ENCODE peak calls at places on chromosome 1, in four cellular contexts. V, Z, E and X are unnamed samples.

GRCh38 chr1:38586993-38587646 is 272.5 kb downstream of the RRAGC start:
- DNase-seq in Z (no peak), E (peak; percentile 46), V (peak; percentile 23), X (peak; percentile 35)

GRCh38 chr1:160951443-160952128 is 3.0 kb downstream of the ITLN2 start:
- DNase-seq in V (peak; percentile 40), E (peak; percentile 82), Z (no peak), X (peak; percentile 61)

GRCh38 chr1:147892731-147893214 is 9.8 kb upstream of the GJA8 start:
- DNase-seq in Z (no peak), V (no peak), E (no peak), X (no peak)

GRCh38 chr1:170340259-170340658 is 191.7 kb upstream of the GORAB start:
- DNase-seq in Z (no peak), E (no peak), V (no peak), X (no peak)

GRCh38 chr1:95547000-95547399 is 313.0 kb downstream of the RWDD3 start:
- DNase-seq in E (no peak), Z (no peak), V (no peak), X (no peak)

GRCh38 chr1:31789259-31790065 is 25.3 kb upstream of the ADGRB2 start:
- DNase-seq in E (peak; percentile 98), Z (peak; percentile 98), V (peak; percentile 96), X (peak; percentile 86)

GRCh38 chr1:23664837-23665795 is 26.5 kb upstream of the RPL11 start:
- DNase-seq in E (no peak), V (no peak), Z (no peak), X (no peak)

GRCh38 chr1:9703681-9704080 is 52.1 kb downstream of the PIK3CD start:
- DNase-seq in V (no peak), E (no peak), Z (no peak), X (no peak)

GRCh38 chr1:2981981-2982614 is 39.2 kb upstream of the ACTRT2 start:
- DNase-seq in E (peak; percentile 8), Z (peak; percentile 49), V (peak; percentile 6), X (no peak)

GRCh38 chr1:151005729-151006330 is 872 bp downstream of the MINDY1 start:
- DNase-seq in V (no peak), E (no peak), Z (no peak), X (no peak)

GRCh38 chr1:6770727-6771567 is 14.3 kb upstream of the CAMTA1 start:
- DNase-seq in Z (no peak), V (no peak), E (no peak), X (no peak)

GRCh38 chr1:37410815-37411214 is 63.6 kb upstream of the ZC3H12A start:
- DNase-seq in V (no peak), E (no peak), Z (no peak), X (no peak)

GRCh38 chr1:232507571-232507970 is 122.4 kb downstream of the SIPA1L2 start:
- DNase-seq in E (no peak), V (no peak), Z (no peak), X (no peak)

GRCh38 chr1:226309398-226310122 is 596 bp upstream of the LIN9 start:
- DNase-seq in Z (peak; percentile 81), E (no peak), V (peak; percentile 20), X (no peak)

GRCh38 chr1:234656981-234657651 is 47.1 kb upstream of the IRF2BP2 start:
- DNase-seq in E (no peak), Z (no peak), V (no peak), X (no peak)
- H3K9me3 ChIP-seq in E (no peaks in the 10 kb centered on the region), Z (no peaks in the 10 kb centered on the region), V (no peaks in the 10 kb centered on the region), X (no peaks in the 10 kb centered on the region)

DNA sequence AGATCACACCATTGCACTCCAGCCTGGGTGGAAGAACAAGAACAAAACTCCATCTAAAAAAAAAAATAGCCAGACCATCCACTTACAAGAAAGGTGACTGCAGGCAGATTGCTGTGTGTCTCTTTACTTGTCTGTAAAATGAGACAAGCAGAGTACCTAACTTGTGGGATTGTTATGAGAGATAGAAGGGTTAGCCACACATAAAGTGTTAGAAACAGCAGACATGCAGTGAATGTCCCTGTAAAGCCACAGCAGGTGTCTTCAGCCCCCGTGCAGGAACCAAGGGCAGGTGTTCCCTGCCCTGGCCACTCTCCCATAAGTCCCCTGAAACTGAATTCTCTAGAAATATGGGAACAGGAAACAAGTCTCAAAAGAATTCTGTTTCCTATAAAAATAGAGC is 40.8 kb upstream of the EFHD2 start:
- DNase-seq in Z (no peak), E (no peak), V (no peak), X (no peak)
- H3K9me3 ChIP-seq in Z (no peaks in the 10 kb centered on the region), E (no peaks in the 10 kb centered on the region), V (no peaks in the 10 kb centered on the region), X (no peaks in the 10 kb centered on the region)

GRCh38 chr1:49098866-49099265 is 322.2 kb upstream of the BEND5 start:
- DNase-seq in Z (no peak), V (no peak), E (no peak), X (no peak)

GRCh38 chr1:49104575-49104974 is 327.9 kb upstream of the BEND5 start:
- DNase-seq in V (no peak), Z (no peak), E (peak; percentile 27), X (no peak)

GRCh38 chr1:49106438-49106837 is 329.7 kb upstream of the BEND5 start:
- DNase-seq in Z (no peak), V (no peak), E (no peak), X (no peak)

DNA sequence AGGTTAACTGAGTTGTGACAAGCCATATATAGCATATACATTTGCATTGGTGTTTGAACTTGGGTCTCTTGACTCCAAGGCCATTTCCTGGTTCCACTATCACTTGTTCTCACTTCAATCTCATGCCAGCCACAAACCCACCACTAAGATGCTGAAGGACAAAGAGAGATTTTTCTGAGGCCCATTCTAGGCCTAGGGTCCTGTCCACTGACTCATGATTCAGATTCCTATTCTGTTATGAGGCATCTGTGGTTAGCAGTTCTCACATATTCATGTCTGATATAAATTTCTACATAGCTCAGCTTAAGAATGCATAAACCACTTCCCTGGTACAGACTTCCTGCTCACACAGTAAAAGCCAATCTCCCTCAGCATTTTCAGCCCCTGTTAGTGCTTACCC is 326.1 kb upstream of the BEND5 start:
- DNase-seq in V (no peak), E (no peak), Z (no peak), X (no peak)
- H3K9me3 ChIP-seq in V (no peaks in the 10 kb centered on the region), E (no peaks in the 10 kb centered on the region), Z (no peaks in the 10 kb centered on the region), X (no peaks in the 10 kb centered on the region)

DNA sequence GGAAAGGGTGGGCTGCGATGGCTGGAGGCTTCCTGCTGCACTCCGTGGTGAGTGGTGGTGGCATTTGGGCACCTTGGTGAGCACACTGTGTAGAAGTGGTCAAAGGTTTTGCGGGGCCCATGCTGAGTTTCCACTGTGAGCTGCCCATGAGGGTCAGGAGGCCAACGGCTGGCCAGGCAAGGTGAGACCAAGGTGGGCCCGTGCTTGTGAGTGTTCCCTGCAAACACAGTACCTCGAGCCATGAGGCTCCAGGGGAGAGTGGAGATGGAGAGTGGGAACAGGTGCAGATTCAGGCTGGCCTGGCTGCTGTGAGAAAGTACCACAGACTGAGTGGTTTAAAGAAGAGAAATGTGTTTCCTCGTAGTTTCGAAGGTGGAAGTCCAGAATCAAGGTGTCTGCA is 40.8 kb downstream of the AJAP1 start:
- DNase-seq in Z (no peak), E (no peak), V (no peak), X (no peak)
- H3K9me3 ChIP-seq in Z (no peaks in the 10 kb centered on the region), E (peaks cover 10% of the 10 kb centered on the region), V (no peaks in the 10 kb centered on the region), X (no peaks in the 10 kb centered on the region)

GRCh38 chr1:248114890-248115289 is 19.9 kb downstream of the OR2L13 start:
- DNase-seq in Z (no peak), V (no peak), E (no peak), X (no peak)
- H3K9me3 ChIP-seq in Z (peaks cover 21% of the 10 kb centered on the region), V (peaks cover 47% of the 10 kb centered on the region), E (peaks cover 22% of the 10 kb centered on the region), X (peaks cover 4% of the 10 kb centered on the region)

GRCh38 chr1:4066860-4067599 is 167.0 kb upstream of the C1orf174 start:
- DNase-seq in Z (no peak), E (no peak), V (no peak), X (no peak)
- H3K9me3 ChIP-seq in Z (no peaks in the 10 kb centered on the region), E (no peaks in the 10 kb centered on the region), V (no peaks in the 10 kb centered on the region), X (no peaks in the 10 kb centered on the region)

DNA sequence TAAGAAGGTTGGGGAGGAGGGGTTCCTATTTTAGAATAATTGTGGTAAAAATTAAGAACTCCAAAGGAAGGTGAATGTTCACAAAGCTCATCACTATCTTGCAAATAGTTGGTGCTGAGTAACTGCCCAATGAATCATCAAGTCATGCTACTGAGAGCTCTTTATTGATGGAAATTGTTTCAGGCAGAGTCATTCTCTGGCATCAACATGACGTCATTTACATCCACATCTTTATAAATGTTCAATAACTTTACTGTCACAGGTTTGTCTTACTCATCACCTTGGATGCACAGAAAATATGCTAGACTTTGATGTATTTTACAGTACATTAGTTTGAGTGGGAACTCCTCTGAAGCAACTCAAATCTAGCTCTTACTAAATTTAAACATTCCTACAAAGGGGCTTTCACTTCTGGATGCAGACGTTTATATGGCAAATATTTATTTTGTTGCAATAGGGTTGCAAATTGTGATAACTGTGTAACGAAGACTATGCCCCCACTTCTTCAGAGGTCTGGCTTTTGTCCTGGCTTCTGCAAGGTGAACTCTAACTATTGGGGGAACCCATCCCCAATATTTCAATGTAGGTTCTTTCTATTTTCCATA is 273.7 kb upstream of the AJAP1 start:
- DNase-seq in E (no peak), Z (no peak), V (no peak), X (no peak)
- H3K9me3 ChIP-seq in E (peaks cover 32% of the 10 kb centered on the region), Z (peaks cover 6% of the 10 kb centered on the region), V (peaks cover 32% of the 10 kb centered on the region), X (peaks cover 3% of the 10 kb centered on the region)